ENCODE peak calls at places on chromosome 5, in nine cellular contexts. I is prostate gland, J is GM12878, B is lung, Z is IMR-90, P is tibial artery, C is PC-9, D is fibroblast of lung, Y is cardiac muscle cell. N is an unnamed sample. For H3K36me3 and H3K9me3, the result is how much of the 10 kb centered on the place peaks cover.

GRCh38 chr5:78638973-78639669 is 9.5 kb downstream of the LHFPL2 start:
- DNase-seq in I (no peak), J (no peak), B (no peak), Z (no peak), P (no peak), C (no peak), D (no peak), Y (no peak), N (no peak)

GRCh38 chr5:60036539-60036938 is 143.0 kb upstream of the PDE4D start:
- DNase-seq in I (no peak), J (no peak), B (no peak), Z (no peak), P (no peak), C (no peak), D (no peak), Y (no peak), N (no peak)

GRCh38 chr5:81425569-81425968 is 31.6 kb upstream of the ACOT12 start:
- DNase-seq in I (no peak), J (no peak), B (no peak), Z (peak), P (no peak), C (peak), D (peak), Y (peak), N (no peak)

GRCh38 chr5:17799521-17799920 is 165.3 kb downstream of the TAF11L14 start:
- DNase-seq in I (no peak), J (no peak), B (no peak), Z (no peak), P (no peak), C (no peak), D (no peak), Y (no peak), N (no peak)

GRCh38 chr5:150134198-150134588 is 21.5 kb downstream of the PDGFRB start:
- DNase-seq in I (no peak), J (no peak), B (no peak), Z (no peak), P (no peak), C (no peak), D (no peak), Y (no peak), N (no peak)

GRCh38 chr5:102511666-102512065 is 12.9 kb upstream of the SLCO6A1 start:
- DNase-seq in I (no peak), J (no peak), B (no peak), Z (no peak), P (no peak), C (no peak), D (peak), Y (peak), N (no peak)

GRCh38 chr5:100746730-100747129 is 156.4 kb downstream of the ST8SIA4 start:
- DNase-seq in I (no peak), J (no peak), B (no peak), Z (no peak), P (no peak), C (no peak), D (no peak), Y (no peak), N (no peak)

GRCh38 chr5:1468247-1468612 is 23.0 kb upstream of the SLC6A3 start:
- DNase-seq in I (no peak), J (no peak), B (no peak), Z (no peak), P (no peak), C (no peak), D (peak), Y (peak), N (no peak)

GRCh38 chr5:76938177-76938576 is 14.7 kb upstream of the CRHBP start:
- DNase-seq in I (no peak), J (peak), B (no peak), Z (no peak), P (no peak), C (no peak), D (no peak), Y (no peak), N (no peak)

GRCh38 chr5:14097998-14098471 is 45.1 kb upstream of the TRIO start:
- DNase-seq in I (no peak), J (no peak), B (no peak), Z (peak), P (no peak), C (no peak), D (peak), Y (peak), N (no peak)

GRCh38 chr5:177469061-177469628 is 4.3 kb downstream of the DBN1 start:
- DNase-seq in I (no peak), J (no peak), B (no peak), Z (no peak), P (no peak), C (no peak), D (no peak), Y (no peak), N (no peak)

GRCh38 chr5:10735569-10736255 is 25.3 kb downstream of the DAP start:
- DNase-seq in I (no peak), J (no peak), B (no peak), Z (no peak), P (no peak), C (no peak), D (no peak), Y (no peak), N (no peak)

GRCh38 chr5:109961755-109962154 is 272.0 kb downstream of the MAN2A1 start:
- DNase-seq in I (no peak), J (no peak), B (no peak), Z (no peak), P (no peak), C (no peak), D (no peak), Y (no peak), N (no peak)

GRCh38 chr5:10321882-10322281 is 14.2 kb upstream of the CMBL start:
- DNase-seq in I (no peak), J (no peak), B (no peak), Z (no peak), P (peak), C (no peak), D (no peak), Y (no peak), N (no peak)

GRCh38 chr5:158769079-158769478 is 330.6 kb downstream of the EBF1 start:
- DNase-seq in I (no peak), J (no peak), B (no peak), Z (no peak), P (no peak), C (no peak), D (no peak), Y (no peak), N (no peak)

GRCh38 chr5:158773151-158773550 is 326.6 kb downstream of the EBF1 start:
- DNase-seq in I (no peak), J (no peak), B (no peak), Z (no peak), P (no peak), C (no peak), D (no peak), Y (peak), N (no peak)

GRCh38 chr5:158769702-158770101 is 330.0 kb downstream of the EBF1 start:
- DNase-seq in I (no peak), J (no peak), B (no peak), Z (no peak), P (no peak), C (no peak), D (peak), Y (peak), N (no peak)

GRCh38 chr5:158765407-158765806 is 334.3 kb downstream of the EBF1 start:
- DNase-seq in I (no peak), J (no peak), B (no peak), Z (no peak), P (no peak), C (no peak), D (no peak), Y (no peak), N (no peak)

GRCh38 chr5:158770506-158770905 is 329.2 kb downstream of the EBF1 start:
- DNase-seq in I (no peak), J (no peak), B (no peak), Z (no peak), P (no peak), C (no peak), D (no peak), Y (peak), N (no peak)
- H3K36me3 ChIP-seq in I (under half), J (under half), B (under half), Z (under half), P (under half), C (under half), D (under half), Y (under half), N (under half)

GRCh38 chr5:124697912-124698690 is 48.3 kb downstream of the ZNF608 start:
- DNase-seq in I (peak), J (no peak), B (no peak), Z (peak), P (no peak), C (no peak), D (peak), Y (peak), N (no peak)
- H3K9me3 ChIP-seq in I (under half), J (under half), B (under half), Z (under half), P (under half), C (under half), D (under half), Y (under half), N (under half)

DNA sequence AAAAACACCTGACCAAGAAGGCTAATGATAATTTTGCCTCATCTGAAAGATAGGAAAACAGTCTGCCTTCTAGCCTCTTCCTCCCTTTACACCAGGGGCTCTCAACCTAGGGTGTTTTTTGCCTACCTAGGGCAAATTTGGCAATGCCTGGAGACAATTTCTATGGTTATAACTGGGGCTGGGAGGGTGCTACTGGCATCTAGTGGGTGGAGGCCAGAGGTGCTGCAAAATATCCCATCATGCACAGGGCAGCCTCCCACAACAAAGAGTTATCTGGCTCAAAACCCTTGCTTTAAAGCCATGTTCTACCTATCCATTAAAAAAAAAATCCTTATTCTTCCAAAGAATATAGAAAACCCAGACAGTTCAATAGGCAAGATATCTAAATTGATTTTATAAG is 45.0 kb upstream of the NR3C1 start:
- DNase-seq in I (no peak), J (no peak), B (no peak), Z (no peak), P (no peak), C (no peak), D (no peak), Y (no peak), N (no peak)
- TF ChIP-seq CTCF in I (no peak), J (no peak), B (no peak), Z (no peak), P (no peak), C (no peak), D (no peak), Y (no peak), N (no peak)

GRCh38 chr5:6623941-6624340 is 8.9 kb downstream of the NSUN2 start:
- DNase-seq in I (no peak), J (no peak), B (no peak), Z (no peak), P (no peak), C (no peak), D (no peak), Y (no peak), N (no peak)
- H3K36me3 ChIP-seq in I (under half), J (under half), B (under half), Z (half or more), P (under half), C (half or more), D (under half), Y (half or more), N (under half)

DNA sequence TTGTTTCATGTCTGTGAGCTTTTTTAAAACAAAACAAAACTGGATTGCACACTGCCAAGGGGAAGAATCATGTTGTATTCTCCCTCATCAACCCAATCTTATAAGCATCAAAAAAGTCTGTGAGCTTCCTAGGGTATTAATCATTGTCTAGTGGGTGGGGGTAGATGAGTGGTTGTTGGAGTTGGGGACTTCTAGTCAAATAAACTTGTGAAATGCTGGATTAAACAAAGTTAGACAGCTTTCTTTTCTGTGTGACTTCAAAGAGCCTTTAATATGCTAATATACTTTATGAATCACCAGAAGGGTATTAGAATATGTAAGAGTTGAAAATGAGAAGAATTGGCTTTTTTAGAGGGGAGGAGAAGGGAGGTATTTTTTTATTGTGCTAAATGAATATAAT is 87.6 kb downstream of the GALNT10 start:
- DNase-seq in I (no peak), J (no peak), B (no peak), Z (peak), P (no peak), C (no peak), D (no peak), Y (no peak), N (no peak)
- H3K9me3 ChIP-seq in I (under half), J (under half), B (under half), Z (under half), P (under half), C (under half), D (under half), Y (under half), N (under half)

DNA sequence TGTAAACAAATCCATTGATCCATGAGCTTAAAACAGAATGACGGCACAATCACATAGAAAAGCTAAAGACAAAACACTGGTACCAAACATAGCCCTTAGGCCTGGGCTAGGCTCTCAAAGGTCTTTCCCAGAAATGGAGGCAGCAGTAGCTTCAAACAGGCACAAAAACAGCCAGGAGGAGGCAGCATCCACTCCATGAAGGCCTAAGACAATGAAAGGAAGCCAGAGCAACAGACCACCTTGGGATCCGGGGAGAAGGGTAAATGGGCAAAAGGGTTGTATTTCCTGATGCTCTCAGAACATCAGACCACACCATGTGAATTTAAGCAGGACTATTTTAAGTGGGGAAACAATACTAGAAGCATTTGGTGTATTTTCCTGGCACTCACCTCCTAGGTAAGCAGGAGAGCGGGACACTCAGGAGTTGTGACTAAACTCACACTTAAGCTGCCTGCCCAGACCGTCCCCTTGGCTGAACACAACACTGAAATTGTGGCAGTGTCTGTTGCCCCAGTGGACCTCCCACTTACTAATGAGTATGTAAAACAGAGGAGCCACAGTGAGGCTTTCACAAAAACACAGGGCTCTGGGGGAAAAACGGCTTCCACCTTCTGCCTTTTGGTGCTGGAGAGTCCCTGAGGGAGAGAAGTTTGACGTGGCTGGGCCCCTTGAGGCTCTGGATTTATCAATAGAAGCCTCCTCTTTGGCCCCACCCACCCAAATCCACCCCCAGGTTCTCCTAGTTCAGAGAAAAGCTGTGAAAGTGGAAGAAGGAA is 11.9 kb downstream of the GNPDA1 start:
- DNase-seq in I (no peak), J (no peak), B (no peak), Z (no peak), P (no peak), C (no peak), D (peak), Y (peak), N (no peak)
- TF ChIP-seq CTCF in I (no peak), J (peak), B (no peak), Z (peak), P (no peak), C (peak), D (peak), Y (peak), N (no peak)

DNA sequence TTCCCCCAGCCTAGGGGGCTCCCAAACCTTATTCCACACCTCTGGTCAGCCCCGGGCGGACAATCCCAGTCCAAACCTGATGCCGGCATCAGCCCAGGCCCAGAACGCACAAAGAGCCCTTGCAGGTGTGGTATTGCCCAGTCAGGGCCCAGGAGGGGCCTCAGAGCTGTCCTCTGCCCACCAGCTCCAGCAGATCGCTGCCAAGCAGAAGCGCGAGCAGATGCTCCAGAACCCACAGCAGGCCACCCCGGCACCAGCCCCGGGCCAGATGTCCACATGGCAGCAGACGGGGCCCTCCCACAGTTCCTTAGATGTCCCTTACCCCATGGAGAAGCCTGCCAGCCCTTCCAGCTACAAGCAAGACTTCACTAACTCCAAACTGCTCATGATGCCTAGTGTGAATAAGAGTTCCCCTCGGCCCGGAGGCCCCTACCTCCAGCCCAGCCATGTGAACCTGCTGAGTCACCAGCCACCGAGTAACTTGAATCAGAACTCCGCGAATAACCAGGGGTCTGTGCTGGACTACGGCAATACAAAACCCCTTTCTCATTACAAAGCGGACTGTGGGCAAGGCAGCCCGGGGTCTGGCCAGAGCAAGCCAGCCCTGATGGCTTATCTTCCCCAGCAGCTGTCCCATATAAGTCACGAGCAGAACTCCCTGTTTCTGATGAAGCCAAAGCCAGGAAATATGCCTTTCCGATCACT is 27.6 kb upstream of the LTC4S start:
- DNase-seq in I (no peak), J (no peak), B (no peak), Z (peak), P (no peak), C (no peak), D (peak), Y (peak), N (no peak)
- H3K36me3 ChIP-seq in I (under half), J (under half), B (under half), Z (under half), P (under half), C (under half), D (under half), Y (under half), N (under half)

N was measured in pancreas.